ENCODE peak calls at places on chromosomes 12 and 14, in nine cellular contexts. One of them, this sample, is unnamed.

GRCh38 chr12:41619705-41620104 is 431.6 kb downstream of the PDZRN4 start:
- DNase-seq in A172: no peak
- DNase-seq in GM12865: no peak
- DNase-seq in stimulated activated naive CD4-positive, alpha-beta T cell: no peak
- DNase-seq in fibroblast of pulmonary artery: no peak
- DNase-seq in AG20443: no peak
- DNase-seq in esophagus squamous epithelium: no peak
- DNase-seq in Calu3: no peak
- DNase-seq in NCI-H1436: no peak
- DNase-seq in this sample: no peak

GRCh38 chr12:124686001-124686884 is 118.8 kb upstream of the NCOR2 start:
- DNase-seq in A172: peak
- DNase-seq in GM12865: no peak
- DNase-seq in stimulated activated naive CD4-positive, alpha-beta T cell: no peak
- DNase-seq in fibroblast of pulmonary artery: peak
- DNase-seq in AG20443: peak
- DNase-seq in esophagus squamous epithelium: no peak
- DNase-seq in Calu3: no peak
- DNase-seq in NCI-H1436: no peak
- DNase-seq in this sample: no peak

GRCh38 chr12:61502179-61502578 is 758.0 kb upstream of the USP15 start:
- DNase-seq in A172: no peak
- DNase-seq in GM12865: no peak
- DNase-seq in stimulated activated naive CD4-positive, alpha-beta T cell: no peak
- DNase-seq in fibroblast of pulmonary artery: no peak
- DNase-seq in AG20443: no peak
- DNase-seq in esophagus squamous epithelium: no peak
- DNase-seq in Calu3: no peak
- DNase-seq in NCI-H1436: no peak
- DNase-seq in this sample: no peak

GRCh38 chr12:50218386-50218785 is 51.2 kb upstream of the CERS5 start:
- DNase-seq in A172: peak
- DNase-seq in GM12865: no peak
- DNase-seq in stimulated activated naive CD4-positive, alpha-beta T cell: no peak
- DNase-seq in fibroblast of pulmonary artery: no peak
- DNase-seq in AG20443: no peak
- DNase-seq in esophagus squamous epithelium: no peak
- DNase-seq in Calu3: no peak
- DNase-seq in NCI-H1436: no peak
- DNase-seq in this sample: no peak

GRCh38 chr12:57934804-57935203 is 6.6 kb upstream of the ATP23 start:
- DNase-seq in A172: no peak
- DNase-seq in GM12865: no peak
- DNase-seq in stimulated activated naive CD4-positive, alpha-beta T cell: no peak
- DNase-seq in fibroblast of pulmonary artery: no peak
- DNase-seq in AG20443: no peak
- DNase-seq in esophagus squamous epithelium: no peak
- DNase-seq in Calu3: no peak
- DNase-seq in NCI-H1436: no peak
- DNase-seq in this sample: no peak

GRCh38 chr12:98696036-98696646 is 51.1 kb downstream of the APAF1 start:
- DNase-seq in A172: no peak
- DNase-seq in GM12865: no peak
- DNase-seq in stimulated activated naive CD4-positive, alpha-beta T cell: no peak
- DNase-seq in fibroblast of pulmonary artery: no peak
- DNase-seq in AG20443: no peak
- DNase-seq in esophagus squamous epithelium: no peak
- DNase-seq in Calu3: no peak
- DNase-seq in NCI-H1436: no peak
- DNase-seq in this sample: no peak

GRCh38 chr12:106600503-106600902 is 17.7 kb downstream of the RFX4 start:
- DNase-seq in A172: no peak
- DNase-seq in GM12865: no peak
- DNase-seq in stimulated activated naive CD4-positive, alpha-beta T cell: no peak
- DNase-seq in fibroblast of pulmonary artery: no peak
- DNase-seq in AG20443: no peak
- DNase-seq in esophagus squamous epithelium: no peak
- DNase-seq in Calu3: no peak
- DNase-seq in NCI-H1436: no peak
- DNase-seq in this sample: no peak

GRCh38 chr12:13179159-13180074 is 17.1 kb upstream of the EMP1 start:
- DNase-seq in A172: peak
- DNase-seq in GM12865: peak
- DNase-seq in stimulated activated naive CD4-positive, alpha-beta T cell: no peak
- DNase-seq in fibroblast of pulmonary artery: peak
- DNase-seq in AG20443: peak
- DNase-seq in esophagus squamous epithelium: no peak
- DNase-seq in Calu3: peak
- DNase-seq in NCI-H1436: no peak
- DNase-seq in this sample: no peak

GRCh38 chr14:101491841-101492240 is 69.5 kb upstream of the DIO3 start:
- DNase-seq in A172: no peak
- DNase-seq in GM12865: no peak
- DNase-seq in stimulated activated naive CD4-positive, alpha-beta T cell: no peak
- DNase-seq in fibroblast of pulmonary artery: no peak
- DNase-seq in AG20443: no peak
- DNase-seq in esophagus squamous epithelium: no peak
- DNase-seq in Calu3: no peak
- DNase-seq in NCI-H1436: no peak
- DNase-seq in this sample: no peak